ENCODE peak calls at places on chromosomes 7 and 10, in nine cellular contexts. V, F, G, I, J, B, O, L and K are unnamed samples. For H3K27me3, the result is how much of the 10 kb centered on the place peaks cover.

GRCh38 chr10:80144302-80145131 is 12.0 kb downstream of the PLAC9 start:
- DNase-seq in F (no peak), J (no peak), O (peak), L (no peak), B (peak), V (no peak), I (peak), G (peak), K (no peak)

GRCh38 chr7:44308741-44309270 is 16.6 kb downstream of the CAMK2B start:
- DNase-seq in V (no peak), F (no peak), O (no peak), J (no peak), I (no peak), B (peak), L (no peak), G (no peak), K (no peak)

GRCh38 chr7:157281221-157281998 is 55.4 kb upstream of the DNAJB6 start:
- DNase-seq in V (no peak), L (no peak), I (no peak), G (no peak), O (no peak), F (no peak), J (no peak), B (peak), K (no peak)

GRCh38 chr10:36148207-36148606 is 506.1 kb upstream of the FZD8 start:
- DNase-seq in I (no peak), O (peak), J (no peak), L (no peak), V (no peak), G (no peak), F (peak), B (no peak), K (no peak)

GRCh38 chr10:21169271-21169670 is 272.2 kb upstream of the NEBL start:
- DNase-seq in O (no peak), V (no peak), I (no peak), F (no peak), B (no peak), G (no peak), J (no peak), L (no peak), K (no peak)

GRCh38 chr10:61923210-61924024 is 21.9 kb downstream of the ARID5B start:
- DNase-seq in O (peak), F (peak), G (no peak), J (no peak), B (no peak), V (peak), L (no peak), I (no peak), K (no peak)

GRCh38 chr7:127667751-127668530 is 15.9 kb downstream of the SND1 start:
- DNase-seq in I (no peak), V (no peak), F (peak), O (peak), G (no peak), J (no peak), B (no peak), L (peak), K (no peak)

GRCh38 chr7:138008588-138009349 is 6.9 kb upstream of the CREB3L2 start:
- DNase-seq in I (peak), F (peak), G (peak), B (no peak), L (peak), V (no peak), O (peak), J (no peak), K (no peak)

GRCh38 chr10:112115781-112116385 is 67.7 kb downstream of the GPAM start:
- DNase-seq in G (peak), V (no peak), B (no peak), O (peak), J (no peak), L (peak), I (peak), F (peak), K (no peak)

GRCh38 chr7:104923010-104923421 is 91.0 kb upstream of the KMT2E start:
- DNase-seq in F (peak), B (peak), J (peak), I (peak), V (peak), O (peak), L (peak), G (peak), K (peak)

GRCh38 chr10:64365663-64366062 is 844.5 kb downstream of the REEP3 start:
- DNase-seq in L (peak), G (no peak), V (no peak), I (no peak), O (no peak), B (no peak), F (no peak), J (no peak), K (no peak)

GRCh38 chr10:78752708-78753107 is 316.1 kb upstream of the ZMIZ1 start:
- DNase-seq in B (no peak), I (no peak), G (no peak), L (no peak), F (peak), O (no peak), J (no peak), V (no peak), K (no peak)

GRCh38 chr7:108368466-108368865 is 87.8 kb downstream of the NRCAM start:
- DNase-seq in J (no peak), V (no peak), O (peak), L (no peak), F (no peak), I (no peak), B (no peak), G (no peak), K (no peak)

DNA sequence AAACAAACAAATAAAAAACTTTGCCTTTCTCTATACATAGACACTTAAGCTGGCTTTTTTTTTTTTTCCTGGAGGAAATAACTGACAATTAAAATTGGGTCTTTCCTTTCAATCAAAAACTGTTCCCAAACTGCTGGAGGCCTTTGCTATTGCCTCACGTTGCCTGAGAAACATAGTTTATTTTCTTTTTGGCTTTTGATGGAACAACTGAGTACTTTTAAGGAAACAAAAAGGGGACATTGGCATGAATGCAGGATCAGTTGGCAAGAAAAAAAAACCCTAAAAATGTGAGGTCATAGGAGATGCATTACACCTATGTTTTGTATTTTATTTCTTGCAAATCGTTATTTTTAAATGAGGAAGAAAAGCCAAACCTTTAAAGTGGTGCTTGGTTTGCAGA is 98.6 kb downstream of the ITGA8 start:
- DNase-seq in F (no peak), I (no peak), O (no peak), B (no peak), J (no peak), L (no peak), V (no peak), G (no peak), K (no peak)
- H3K27me3 ChIP-seq in F (under half), I (under half), O (under half), B (under half), J (under half), L (under half), V (under half), G (half or more), K (under half)

GRCh38 chr10:5399332-5399731 is 5.3 kb downstream of the TUBAL3 start:
- DNase-seq in O (no peak), I (no peak), G (no peak), B (no peak), V (no peak), J (no peak), L (no peak), F (no peak), K (no peak)

GRCh38 chr10:5402798-5403197 is 1.8 kb downstream of the TUBAL3 start:
- DNase-seq in V (no peak), O (no peak), J (no peak), G (no peak), F (no peak), B (no peak), L (no peak), I (no peak), K (no peak)

GRCh38 chr10:5400843-5401242 is 3.8 kb downstream of the TUBAL3 start:
- DNase-seq in J (no peak), V (no peak), G (no peak), B (no peak), I (no peak), L (no peak), O (no peak), F (no peak), K (no peak)

GRCh38 chr10:5406918-5407317 is 2.3 kb upstream of the TUBAL3 start:
- DNase-seq in V (no peak), J (no peak), F (no peak), B (no peak), L (no peak), I (no peak), O (no peak), G (no peak), K (no peak)

DNA sequence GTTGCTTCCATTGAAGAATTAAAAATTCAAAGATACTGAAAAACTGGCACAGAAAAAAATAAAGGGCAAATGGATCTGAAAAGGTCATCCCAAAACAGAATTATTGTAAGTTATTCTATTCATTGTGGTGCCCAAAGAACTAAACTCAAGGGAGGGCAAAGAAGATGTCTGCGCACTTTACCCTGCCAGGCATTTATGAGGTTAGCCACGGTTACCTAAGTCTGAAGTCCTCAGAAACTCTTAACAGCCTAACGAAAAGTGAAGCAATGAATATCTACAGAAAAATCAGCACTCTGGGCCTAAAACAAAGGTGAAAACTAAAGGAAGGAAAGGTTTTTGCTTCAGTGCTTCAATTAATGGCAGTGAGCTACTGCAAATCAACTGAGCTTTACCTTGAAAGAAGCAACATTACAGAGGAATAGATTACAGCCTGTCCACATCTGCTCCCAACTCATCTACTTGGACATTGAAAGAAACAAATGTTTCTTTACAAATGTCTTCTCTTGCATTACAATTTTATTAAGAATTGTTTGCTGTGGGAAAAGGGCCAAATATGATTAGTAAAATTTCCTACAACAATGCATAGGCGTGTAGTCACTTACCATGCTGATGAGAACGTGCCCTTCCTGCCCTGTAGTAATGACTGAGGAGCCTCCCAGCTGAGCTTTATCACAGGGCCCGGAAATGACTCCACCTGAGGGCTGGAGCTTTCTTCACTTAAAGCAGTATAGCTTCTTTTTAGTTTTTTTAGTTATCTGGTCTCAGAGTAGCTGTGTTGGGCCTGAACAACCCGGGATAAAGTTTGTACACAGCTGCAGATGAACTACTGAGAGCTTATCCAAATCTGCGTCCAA is at the start of gene TUBAL3:
- DNase-seq in O (no peak), J (no peak), I (no peak), L (no peak), F (no peak), V (no peak), B (no peak), G (no peak), K (no peak)
- H3K4me3 ChIP-seq in O (no peak), J (no peak), I (no peak), L (no peak), F (no peak), V (no peak), B (peak), G (no peak), K (no peak)

GRCh38 chr10:71957546-71958275 is 6.5 kb upstream of the CHST3 start:
- DNase-seq in I (no peak), F (no peak), B (no peak), V (no peak), O (peak), J (no peak), L (peak), G (no peak), K (no peak)
- H3K27me3 ChIP-seq in I (under half), F (under half), B (under half), V (under half), O (under half), J (under half), L (under half), G (under half), K (under half)

GRCh38 chr10:87816163-87816841 is 1.7 kb downstream of the ATAD1 start:
- DNase-seq in B (no peak), V (no peak), O (peak), I (no peak), L (no peak), J (no peak), G (no peak), F (no peak), K (no peak)
- H3K4me3 ChIP-seq in B (peak), V (no peak), O (peak), I (peak), L (peak), J (no peak), G (peak), F (no peak), K (peak)

GRCh38 chr10:71435571-71436267 is 39.0 kb downstream of the CDH23 start:
- DNase-seq in F (no peak), G (no peak), I (no peak), J (no peak), B (no peak), O (peak), L (no peak), V (peak), K (no peak)
- H3K27me3 ChIP-seq in F (under half), G (under half), I (under half), J (under half), B (under half), O (under half), L (under half), V (under half), K (under half)

GRCh38 chr7:80294321-80294720 is 159.7 kb downstream of the GNAI1 start:
- DNase-seq in V (no peak), B (no peak), G (no peak), O (peak), I (no peak), J (no peak), L (no peak), F (peak), K (no peak)
- H3K4me3 ChIP-seq in V (no peak), B (no peak), G (no peak), O (no peak), I (no peak), J (no peak), L (no peak), F (no peak), K (no peak)